ENCODE peak calls at places on chromosomes 3 and 15, in seven cellular contexts. G, K, D, L, C, W and B are unnamed samples.
A peak's percentile ranks its signal among the peaks of the same experiment; 100 is the strongest.

GRCh38 chr3:56125358-56126005 is 342.8 kb downstream of the ERC2 start:
- DNase-seq in C (peak; percentile 75), D (no peak), G (no peak), K (no peak), L (peak; percentile 17), W (peak; percentile 22), B (peak; percentile 13)

GRCh38 chr15:31489801-31490646 is 163.4 kb downstream of the KLF13 start:
- DNase-seq in G (no peak), C (peak; percentile 82), L (peak; percentile 49), W (peak; percentile 77), D (no peak), K (peak; percentile 75), B (no peak)

GRCh38 chr15:42404461-42405235 is 45.3 kb downstream of the CAPN3 start:
- DNase-seq in W (no peak), D (no peak), L (peak; percentile 26), C (no peak), K (no peak), G (no peak), B (no peak)

GRCh38 chr3:74059301-74059700 is 434.6 kb upstream of the PDZRN3 start:
- DNase-seq in D (no peak), L (no peak), G (no peak), K (no peak), C (no peak), W (no peak), B (no peak)

GRCh38 chr15:67836477-67836876 is 3.4 kb downstream of the RNU6-1 start:
- DNase-seq in D (peak; percentile 37), G (no peak), W (peak; percentile 61), K (peak; percentile 73), L (peak; percentile 52), C (peak; percentile 65), B (no peak)

GRCh38 chr3:186108106-186108940 is 566 bp downstream of the ETV5 start:
- DNase-seq in G (no peak), K (peak; percentile 52), L (peak; percentile 32), W (peak; percentile 86), C (peak; percentile 90), D (no peak), B (no peak)

GRCh38 chr15:39770748-39771689 is 11.6 kb downstream of the FSIP1 start:
- DNase-seq in W (no peak), L (no peak), D (no peak), K (peak; percentile 62), G (no peak), C (peak; percentile 93), B (no peak)

GRCh38 chr3:133998691-133999241 is 31.0 kb downstream of the SLCO2A1 start:
- DNase-seq in C (no peak), K (no peak), L (no peak), D (no peak), G (no peak), W (no peak), B (no peak)

GRCh38 chr3:53826048-53826447 is 20.2 kb downstream of the CHDH start:
- DNase-seq in L (no peak), K (no peak), G (no peak), W (no peak), C (no peak), D (no peak), B (no peak)

GRCh38 chr3:184234671-184235380 is 5.4 kb downstream of the VWA5B2 start:
- DNase-seq in G (no peak), K (no peak), W (no peak), D (no peak), L (no peak), C (no peak), B (no peak)

GRCh38 chr3:22960326-22960984 is 242.7 kb upstream of the UBE2E2 start:
- DNase-seq in G (no peak), C (peak; percentile 65), K (peak; percentile 51), W (peak; percentile 52), D (no peak), L (peak; percentile 19), B (peak; percentile 15)